ENCODE peak calls at places on chromosomes 13 and 19, in eight cellular contexts. O is uterus, Z is body of pancreas, N is heart right ventricle, B is K562, J is SJCRH30, A is psoas muscle, H is AG04450. C is an unnamed sample. For H3K27me3, the result is how much of the 10 kb centered on the place peaks cover.

GRCh38 chr19:3752492-3752891 is 9.0 kb downstream of the APBA3 start:
- DNase-seq in N (no peak), J (no peak), B (no peak), Z (no peak), O (no peak), H (no peak), A (no peak), C (no peak)

GRCh38 chr19:1566392-1567115 is 1.6 kb downstream of the MEX3D start:
- DNase-seq in H (peak), A (peak), Z (peak), J (peak), O (peak), N (peak), B (peak), C (peak)

GRCh38 chr13:106381083-106381482 is 154.4 kb downstream of the EFNB2 start:
- DNase-seq in H (no peak), A (no peak), N (no peak), B (no peak), O (no peak), J (no peak), Z (no peak), C (no peak)

GRCh38 chr13:27043013-27043412 is 128.6 kb downstream of the USP12 start:
- DNase-seq in Z (no peak), B (no peak), A (no peak), N (peak), J (peak), O (peak), H (peak), C (peak)

GRCh38 chr19:35380450-35381124 is 9.7 kb downstream of the GPR42 start:
- DNase-seq in H (no peak), Z (no peak), B (peak), A (no peak), N (no peak), J (no peak), O (no peak), C (no peak)

GRCh38 chr19:16296713-16297112 is 27.9 kb upstream of the KLF2 start:
- DNase-seq in B (no peak), O (no peak), Z (no peak), H (no peak), N (no peak), J (no peak), A (no peak), C (no peak)

GRCh38 chr19:51440846-51441409 is 17.3 kb downstream of the SIGLEC8 start:
- DNase-seq in A (no peak), O (no peak), J (no peak), N (no peak), B (peak), Z (no peak), H (no peak), C (no peak)

GRCh38 chr19:50548191-50549058 is 19.8 kb downstream of the LRRC4B start:
- DNase-seq in N (no peak), H (no peak), J (peak), A (no peak), Z (no peak), O (no peak), B (no peak), C (no peak)

GRCh38 chr13:40639226-40639681 is 27.2 kb downstream of the FOXO1 start:
- DNase-seq in O (no peak), J (no peak), Z (no peak), N (peak), B (no peak), A (no peak), H (no peak), C (no peak)

GRCh38 chr19:30884146-30884812 is 465.0 kb downstream of the TSHZ3 start:
- DNase-seq in Z (no peak), O (no peak), A (no peak), J (no peak), N (no peak), H (no peak), B (no peak), C (no peak)

GRCh38 chr19:459724-460511 is 915 bp downstream of the SHC2 start:
- DNase-seq in Z (peak), B (peak), N (peak), J (peak), A (peak), O (peak), H (no peak), C (no peak)

GRCh38 chr13:94318418-94318817 is 161.1 kb downstream of the DCT start:
- DNase-seq in B (no peak), Z (no peak), A (no peak), N (no peak), J (no peak), O (no peak), H (no peak), C (no peak)

GRCh38 chr13:65932587-65933239 is 1297.4 kb downstream of the PCDH9 start:
- DNase-seq in Z (no peak), A (no peak), B (no peak), H (no peak), J (peak), N (no peak), O (no peak), C (peak)

GRCh38 chr13:59203855-59204254 is 959.9 kb downstream of the DIAPH3 start:
- DNase-seq in O (no peak), B (no peak), J (no peak), N (no peak), H (no peak), A (no peak), Z (no peak), C (no peak)

GRCh38 chr13:76425930-76426329 is 460.3 kb downstream of the KCTD12 start:
- DNase-seq in A (no peak), O (no peak), B (no peak), N (peak), H (peak), Z (no peak), J (peak), C (peak)

GRCh38 chr13:47033216-47033615 is 136.4 kb upstream of the HTR2A start:
- DNase-seq in H (no peak), B (no peak), O (no peak), N (no peak), J (no peak), Z (no peak), A (no peak), C (peak)

GRCh38 chr13:77056382-77056781 is 29.4 kb upstream of the FBXL3 start:
- DNase-seq in O (no peak), Z (no peak), B (no peak), H (no peak), A (no peak), J (no peak), N (no peak), C (no peak)

GRCh38 chr13:24916464-24916863 is 152.5 kb downstream of the RNF17 start:
- DNase-seq in B (no peak), J (no peak), H (no peak), N (no peak), Z (no peak), O (no peak), A (no peak), C (no peak)

GRCh38 chr13:34107814-34108213 is 289.9 kb downstream of the RFC3 start:
- DNase-seq in N (no peak), O (no peak), B (no peak), Z (no peak), H (no peak), J (no peak), A (no peak), C (peak)

GRCh38 chr13:94608586-94608985 is 6.9 kb downstream of the GPR180 start:
- DNase-seq in J (no peak), N (no peak), H (no peak), B (no peak), Z (no peak), A (no peak), O (no peak), C (no peak)

GRCh38 chr13:112626124-112626523 is 38.2 kb upstream of the TUBGCP3 start:
- DNase-seq in Z (no peak), N (no peak), H (no peak), J (no peak), B (no peak), O (no peak), A (no peak), C (no peak)

GRCh38 chr19:33193864-33194362 is at the start of gene LRP3:
- DNase-seq in Z (peak), B (peak), J (peak), A (peak), H (no peak), O (peak), N (peak), C (no peak)

GRCh38 chr13:26247608-26248007 is 6.3 kb upstream of the CDK8 start:
- DNase-seq in B (peak), N (no peak), Z (no peak), O (no peak), A (no peak), H (no peak), J (peak), C (no peak)

GRCh38 chr13:42574435-42575311 is 721 bp downstream of the TNFSF11 start:
- DNase-seq in J (no peak), Z (no peak), O (no peak), N (no peak), H (no peak), B (no peak), A (no peak), C (peak)

GRCh38 chr19:28475525-28475924 is 737.4 kb downstream of the UQCRFS1 start:
- DNase-seq in N (no peak), B (no peak), O (no peak), A (no peak), H (no peak), Z (no peak), J (no peak), C (no peak)

GRCh38 chr13:50527612-50528509 is 315.6 kb downstream of the DLEU7 start:
- DNase-seq in N (no peak), A (no peak), Z (no peak), O (no peak), H (no peak), B (no peak), J (no peak), C (peak)

GRCh38 chr19:45790942-45791341 is 1.7 kb downstream of the DMWD start:
- DNase-seq in O (no peak), J (no peak), A (no peak), Z (no peak), B (no peak), N (peak), H (no peak), C (no peak)

GRCh38 chr19:49057636-49058234 is at the start of gene CGB7:
- DNase-seq in O (peak), B (peak), Z (peak), J (no peak), N (peak), H (no peak), A (peak), C (peak)

GRCh38 chr19:38059897-38060296 is 152.9 kb downstream of the SIPA1L3 start:
- DNase-seq in B (no peak), H (no peak), N (no peak), J (no peak), O (no peak), A (no peak), Z (no peak), C (peak)

GRCh38 chr13:96982672-96983071 is 11.6 kb downstream of the OXGR1 start:
- DNase-seq in A (no peak), O (no peak), H (no peak), Z (no peak), N (peak), B (no peak), J (no peak), C (peak)

GRCh38 chr19:54137913-54138776 is 583 bp downstream of the CNOT3 start:
- DNase-seq in A (peak), H (no peak), O (peak), B (peak), J (no peak), Z (peak), N (no peak), C (no peak)

GRCh38 chr19:19260842-19261241 is 12.3 kb downstream of the TM6SF2 start:
- DNase-seq in B (no peak), Z (no peak), O (no peak), N (no peak), J (no peak), A (no peak), H (no peak), C (no peak)
- H3K4me3 ChIP-seq in B (no peak), Z (no peak), O (no peak), N (no peak), J (no peak), A (no peak), H (no peak), C (no peak)

GRCh38 chr13:111249637-111250360 is 70.6 kb upstream of the TEX29 start:
- DNase-seq in A (no peak), B (no peak), Z (no peak), J (no peak), O (no peak), N (no peak), H (no peak), C (no peak)
- H3K27me3 ChIP-seq in A (under half), B (under half), Z (under half), J (under half), O (under half), N (under half), H (under half), C (under half)

DNA sequence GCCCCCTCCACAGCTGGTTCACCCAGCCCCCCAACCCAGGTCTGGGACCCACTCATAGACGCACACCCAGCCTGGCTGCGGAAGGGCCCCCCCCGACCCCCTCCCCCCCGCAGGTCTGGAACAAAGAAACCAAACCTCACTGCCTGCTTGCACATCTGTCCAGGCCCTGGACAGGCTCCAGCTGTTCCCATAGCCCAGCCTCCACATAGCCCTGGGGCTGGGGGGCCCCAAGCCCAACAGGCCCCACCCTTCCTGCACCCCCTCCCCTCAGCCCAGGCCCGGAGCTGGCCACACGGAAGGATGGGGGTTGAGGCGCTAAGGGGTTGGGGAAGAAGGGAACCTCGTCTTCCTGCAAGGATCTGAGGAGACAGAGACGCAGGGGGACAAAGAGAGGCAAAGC is 2.7 kb downstream of the KANK2 start:
- DNase-seq in J (peak), A (no peak), B (no peak), Z (no peak), H (no peak), N (no peak), O (no peak), C (no peak)
- H3K4me3 ChIP-seq in J (peak), A (peak), B (no peak), Z (no peak), H (peak), N (peak), O (peak), C (no peak)

GRCh38 chr13:31124225-31124624 is 37.5 kb downstream of the HSPH1 start:
- DNase-seq in B (no peak), A (no peak), O (no peak), N (no peak), H (no peak), Z (no peak), J (no peak), C (no peak)
- H3K27me3 ChIP-seq in B (under half), A (under half), O (under half), N (under half), H (half or more), Z (under half), J (under half), C (under half)

GRCh38 chr13:88806438-88806837 is 1135.3 kb downstream of the SLITRK5 start:
- DNase-seq in Z (no peak), A (no peak), B (no peak), O (no peak), N (no peak), J (no peak), H (no peak), C (no peak)
- H3K4me3 ChIP-seq in Z (no peak), A (no peak), B (no peak), O (no peak), N (no peak), J (no peak), H (no peak), C (no peak)

DNA sequence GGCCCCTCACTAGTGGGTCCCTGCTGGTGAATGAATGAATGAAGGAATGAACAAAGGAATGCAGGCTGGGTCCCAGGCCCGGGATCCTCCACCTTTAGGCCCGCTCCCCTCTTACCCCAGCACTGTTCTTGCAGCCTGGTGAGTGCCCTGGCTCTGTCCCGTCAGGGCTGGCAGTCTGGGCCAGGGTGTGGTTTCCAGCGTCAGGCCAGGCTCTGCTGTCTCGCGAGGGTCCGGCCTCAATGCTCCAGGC is 317 bp downstream of the LYL1 start:
- DNase-seq in N (no peak), O (no peak), A (no peak), Z (no peak), H (no peak), J (no peak), B (no peak), C (no peak)
- H3K27me3 ChIP-seq in N (under half), O (under half), A (under half), Z (under half), H (under half), J (under half), B (under half), C (under half)

DNA sequence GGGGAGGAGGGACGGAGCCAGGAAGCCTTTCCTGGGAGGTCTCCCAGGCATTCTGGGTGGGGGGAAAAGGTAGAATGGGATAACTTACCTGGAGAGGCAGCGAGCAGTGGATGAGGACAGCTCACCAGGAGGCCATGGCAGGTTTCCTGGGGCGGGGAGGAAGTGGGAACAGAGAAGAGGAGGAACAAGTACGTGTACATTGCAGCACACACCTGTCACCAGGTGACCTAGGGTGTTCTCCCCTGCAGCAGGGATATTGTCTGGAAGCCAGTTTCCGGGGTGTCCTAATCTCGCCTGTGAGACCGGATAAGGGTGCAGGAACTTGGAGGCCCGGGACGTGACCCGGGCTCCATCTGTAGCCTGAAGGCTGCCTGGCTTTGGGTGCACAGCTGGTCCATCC is at the start of gene FUT3:
- DNase-seq in N (no peak), A (no peak), B (no peak), O (no peak), Z (peak), H (no peak), J (no peak), C (peak)
- H3K4me3 ChIP-seq in N (no peak), A (no peak), B (no peak), O (no peak), Z (no peak), H (no peak), J (no peak), C (peak)

C was measured in bronchial epithelial cell.